ENCODE peak calls at places on chromosomes 7 and 10, in five cellular contexts. K is tibial nerve; Q is transverse colon; V is naive thymus-derived CD4-positive, alpha-beta T cell; G is fibroblast of the aortic adventitia. B is an unnamed sample.

GRCh38 chr10:97640868-97641811 is 669 bp downstream of the PI4K2A start:
- DNase-seq in K (no peak), Q (peak; percentile 31), V (peak; percentile 2), G (peak; percentile 80), B (no peak)

GRCh38 chr7:99030145-99030856 is 113.6 kb downstream of the SMURF1 start:
- DNase-seq in K (no peak), Q (no peak), V (no peak), G (no peak), B (no peak)

GRCh38 chr10:80461208-80462183 is 7.4 kb downstream of the TSPAN14 start:
- DNase-seq in K (no peak), Q (no peak), V (no peak), G (peak; percentile 68), B (no peak)

GRCh38 chr10:79413196-79413595 is 32.2 kb downstream of the ZCCHC24 start:
- DNase-seq in K (no peak), Q (no peak), V (no peak), G (no peak), B (no peak)

GRCh38 chr7:115052706-115053105 is 130.8 kb downstream of the MDFIC start:
- DNase-seq in K (no peak), Q (no peak), V (no peak), G (no peak), B (no peak)

GRCh38 chr7:21903074-21903786 is 42.5 kb downstream of the CDCA7L start:
- DNase-seq in K (no peak), Q (no peak), V (no peak), G (peak; percentile 7), B (no peak)

GRCh38 chr10:101941871-101942270 is 98.3 kb upstream of the KCNIP2 start:
- DNase-seq in K (no peak), Q (no peak), V (no peak), G (peak; percentile 47), B (no peak)

GRCh38 chr7:5354460-5355279 is 69.0 kb downstream of the TNRC18 start:
- DNase-seq in K (no peak), Q (peak; percentile 81), V (no peak), G (peak; percentile 60), B (no peak)

GRCh38 chr10:42981358-42982236 is 95.3 kb upstream of the RET start:
- DNase-seq in K (no peak), Q (peak; percentile 6), V (no peak), G (no peak), B (no peak)

GRCh38 chr7:106415433-106415832 is 130.7 kb upstream of the NAMPT start:
- DNase-seq in K (no peak), Q (no peak), V (no peak), G (peak; percentile 22), B (no peak)

B was measured in amniotic stem cell.